ENCODE peak calls at places on chromosomes 11 and 22, in five cellular contexts. A, G, Y, H and K are unnamed samples.
A peak's percentile ranks its signal among the peaks of the same experiment; 100 is the strongest.

GRCh38 chr11:62645934-62646824 is at the start of gene GANAB:
- DNase-seq in A (peak; percentile 99), H (peak; percentile 97), G (peak; percentile 100), Y (peak; percentile 93), K (peak; percentile 100)

GRCh38 chr11:77178150-77178549 is 50.1 kb downstream of the MYO7A start:
- DNase-seq in Y (no peak), G (no peak), A (no peak), H (no peak), K (no peak)

GRCh38 chr11:119975561-119976152 is 162.3 kb downstream of the TRIM29 start:
- DNase-seq in G (no peak), A (no peak), Y (no peak), H (peak; percentile 84), K (no peak)

GRCh38 chr11:34205326-34206035 is 100.1 kb downstream of the NAT10 start:
- DNase-seq in A (no peak), Y (no peak), G (no peak), H (no peak), K (no peak)

GRCh38 chr11:61473370-61474025 is 35.1 kb upstream of the LRRC10B start:
- DNase-seq in Y (no peak), H (no peak), A (no peak), G (no peak), K (no peak)

GRCh38 chr22:29130490-29130889 is 57.7 kb downstream of the KREMEN1 start:
- DNase-seq in Y (no peak), A (no peak), G (no peak), H (peak; percentile 22), K (no peak)

GRCh38 chr11:13276454-13276851 is 1.1 kb upstream of the BMAL1 start:
- DNase-seq in A (no peak), H (no peak), G (no peak), Y (no peak), K (no peak)

GRCh38 chr22:22691055-22691454 is 46.6 kb downstream of the GGTLC2 start:
- DNase-seq in H (no peak), A (no peak), G (no peak), Y (no peak), K (no peak)

GRCh38 chr22:36294293-36294620 is 41.3 kb downstream of the APOL1 start:
- DNase-seq in A (no peak), H (no peak), Y (no peak), G (no peak), K (no peak)

GRCh38 chr11:119484741-119485605 is 62.0 kb upstream of the THY1 start:
- DNase-seq in H (no peak), Y (no peak), A (no peak), G (no peak), K (no peak)

GRCh38 chr22:28855355-28856094 is 27.8 kb upstream of the ZNRF3 start:
- DNase-seq in G (no peak), Y (peak; percentile 58), H (no peak), A (peak; percentile 70), K (peak; percentile 73)

GRCh38 chr11:57424802-57425564 is 1.9 kb downstream of the SLC43A3 start:
- DNase-seq in H (peak; percentile 70), G (peak; percentile 82), A (peak; percentile 86), Y (peak; percentile 66), K (peak; percentile 85)

GRCh38 chr11:101759771-101760450 is 154.9 kb upstream of the CEP126 start:
- DNase-seq in G (no peak), Y (no peak), A (no peak), H (no peak), K (no peak)

GRCh38 chr11:120773501-120774031 is 250.3 kb upstream of the TBCEL start:
- DNase-seq in G (no peak), A (peak; percentile 31), H (no peak), Y (no peak), K (no peak)

GRCh38 chr22:26404851-26405357 is 24.2 kb upstream of the ASPHD2 start:
- DNase-seq in Y (no peak), A (no peak), H (no peak), G (no peak), K (no peak)

GRCh38 chr11:91005458-91005857 is 782.6 kb upstream of the CHORDC1 start:
- DNase-seq in Y (no peak), G (no peak), H (no peak), A (no peak), K (no peak)

GRCh38 chr11:9853929-9854557 is 190.2 kb downstream of the SWAP70 start:
- DNase-seq in A (no peak), H (no peak), G (no peak), Y (no peak), K (no peak)